ENCODE peak calls at places on chromosome 12, in eight cellular contexts. B, R, T, L, V, Z, I and C are unnamed samples.

GRCh38 chr12:65443038-65443437 is 164.6 kb downstream of the MSRB3 start:
- DNase-seq in B (peak), R (no peak), T (no peak), L (no peak), V (no peak), Z (peak), I (no peak), C (no peak)

GRCh38 chr12:65362231-65362630 is 83.7 kb downstream of the MSRB3 start:
- DNase-seq in B (peak), R (no peak), T (no peak), L (no peak), V (no peak), Z (no peak), I (no peak), C (no peak)

GRCh38 chr12:15151141-15152091 is 69.8 kb downstream of the RERG start:
- DNase-seq in B (no peak), R (peak), T (no peak), L (no peak), V (no peak), Z (peak), I (no peak), C (no peak)

GRCh38 chr12:96513166-96513565 is 23.8 kb downstream of the CFAP54 start:
- DNase-seq in B (no peak), R (no peak), T (no peak), L (no peak), V (no peak), Z (no peak), I (no peak), C (no peak)

GRCh38 chr12:63862187-63863107 is 17.9 kb downstream of the SRGAP1 start:
- DNase-seq in B (peak), R (peak), T (no peak), L (peak), V (no peak), Z (peak), I (no peak), C (no peak)

GRCh38 chr12:101670007-101670671 is 27.3 kb upstream of the CHPT1 start:
- DNase-seq in B (peak), R (peak), T (no peak), L (no peak), V (peak), Z (peak), I (peak), C (no peak)

GRCh38 chr12:88052686-88053085 is 23.5 kb upstream of the C12orf50 start:
- DNase-seq in B (peak), R (peak), T (no peak), L (no peak), V (no peak), Z (peak), I (peak), C (no peak)

GRCh38 chr12:112096070-112096469 is 12.5 kb downstream of the NAA25 start:
- DNase-seq in B (no peak), R (no peak), T (no peak), L (no peak), V (no peak), Z (no peak), I (no peak), C (no peak)

GRCh38 chr12:106093246-106093645 is 45.5 kb downstream of the NUAK1 start:
- DNase-seq in B (no peak), R (no peak), T (no peak), L (no peak), V (no peak), Z (no peak), I (no peak), C (no peak)

GRCh38 chr12:52331833-52332232 is 10.6 kb upstream of the KRT83 start:
- DNase-seq in B (no peak), R (no peak), T (no peak), L (no peak), V (no peak), Z (no peak), I (no peak), C (no peak)

GRCh38 chr12:18320036-18320617 is 58.8 kb downstream of the PIK3C2G start:
- DNase-seq in B (peak), R (peak), T (no peak), L (peak), V (no peak), Z (peak), I (peak), C (no peak)

GRCh38 chr12:52085682-52086180 is 6.2 kb downstream of the SMIM41 start:
- DNase-seq in B (no peak), R (no peak), T (no peak), L (no peak), V (no peak), Z (no peak), I (no peak), C (no peak)

GRCh38 chr12:106301241-106301610 is 1.3 kb upstream of the TCP11L2 start:
- DNase-seq in B (no peak), R (no peak), T (no peak), L (no peak), V (no peak), Z (peak), I (no peak), C (no peak)

GRCh38 chr12:75603475-75603874 is 92.1 kb upstream of the KRR1 start:
- DNase-seq in B (no peak), R (no peak), T (no peak), L (no peak), V (no peak), Z (no peak), I (no peak), C (no peak)

GRCh38 chr12:104063712-104064030 is 660 bp upstream of the HCFC2 start:
- DNase-seq in B (peak), R (no peak), T (no peak), L (no peak), V (no peak), Z (no peak), I (peak), C (no peak)

GRCh38 chr12:3233813-3234212 is 156.6 kb downstream of the TSPAN9 start:
- DNase-seq in B (no peak), R (no peak), T (no peak), L (no peak), V (no peak), Z (no peak), I (no peak), C (no peak)

GRCh38 chr12:62934799-62935674 is at the start of gene PPM1H:
- DNase-seq in B (peak), R (peak), T (no peak), L (peak), V (no peak), Z (peak), I (peak), C (peak)

GRCh38 chr12:119869720-119870119 is 7.4 kb downstream of the CIT start:
- DNase-seq in B (peak), R (no peak), T (no peak), L (no peak), V (no peak), Z (no peak), I (no peak), C (no peak)

GRCh38 chr12:26803552-26803951 is 29.4 kb downstream of the ITPR2 start:
- DNase-seq in B (peak), R (no peak), T (no peak), L (no peak), V (no peak), Z (no peak), I (no peak), C (no peak)

GRCh38 chr12:26226629-26227375 is 31.4 kb downstream of the SSPN start:
- DNase-seq in B (peak), R (peak), T (no peak), L (no peak), V (no peak), Z (no peak), I (peak), C (no peak)

GRCh38 chr12:24496755-24497154 is 452.1 kb downstream of the BCAT1 start:
- DNase-seq in B (no peak), R (no peak), T (no peak), L (no peak), V (no peak), Z (no peak), I (no peak), C (no peak)

GRCh38 chr12:15855646-15856045 is 26.5 kb upstream of the STRAP start:
- DNase-seq in B (no peak), R (no peak), T (no peak), L (no peak), V (no peak), Z (no peak), I (no peak), C (no peak)

GRCh38 chr12:106780010-106780625 is 5.6 kb downstream of the RIC8B start:
- DNase-seq in B (peak), R (peak), T (no peak), L (no peak), V (no peak), Z (peak), I (no peak), C (no peak)

GRCh38 chr12:102429211-102429610 is 51.2 kb downstream of the IGF1 start:
- DNase-seq in B (no peak), R (no peak), T (no peak), L (no peak), V (no peak), Z (no peak), I (no peak), C (no peak)

GRCh38 chr12:131044760-131045381 is 91.2 kb downstream of the ADGRD1 start:
- DNase-seq in B (no peak), R (no peak), T (no peak), L (no peak), V (no peak), Z (no peak), I (no peak), C (no peak)

GRCh38 chr12:54593135-54593534 is 4.7 kb upstream of the PPP1R1A start:
- DNase-seq in B (no peak), R (no peak), T (no peak), L (no peak), V (no peak), Z (no peak), I (no peak), C (no peak)

GRCh38 chr12:45994736-45995135 is 4.4 kb upstream of the SCAF11 start:
- DNase-seq in B (no peak), R (no peak), T (no peak), L (no peak), V (no peak), Z (peak), I (no peak), C (no peak)

GRCh38 chr12:12018454-12018853 is 52.3 kb upstream of the BCL2L14 start:
- DNase-seq in B (peak), R (no peak), T (no peak), L (no peak), V (no peak), Z (peak), I (no peak), C (peak)

GRCh38 chr12:48118491-48118890 is 673 bp upstream of the PFKM start:
- DNase-seq in B (no peak), R (no peak), T (no peak), L (no peak), V (no peak), Z (no peak), I (no peak), C (no peak)

GRCh38 chr12:88314706-88315105 is 172.6 kb downstream of the TMTC3 start:
- DNase-seq in B (no peak), R (no peak), T (no peak), L (no peak), V (no peak), Z (no peak), I (no peak), C (no peak)

GRCh38 chr12:22083167-22083566 is 37.1 kb downstream of the CMAS start:
- DNase-seq in B (peak), R (peak), T (no peak), L (peak), V (no peak), Z (peak), I (no peak), C (no peak)

GRCh38 chr12:132185698-132186097 is 41.4 kb downstream of the NOC4L start:
- DNase-seq in B (no peak), R (no peak), T (no peak), L (no peak), V (peak), Z (no peak), I (no peak), C (no peak)

GRCh38 chr12:11704094-11704493 is 54.6 kb downstream of the ETV6 start:
- DNase-seq in B (no peak), R (no peak), T (no peak), L (no peak), V (no peak), Z (no peak), I (no peak), C (no peak)

GRCh38 chr12:52226446-52226845 is 6.6 kb upstream of the KRT7 start:
- DNase-seq in B (no peak), R (no peak), T (no peak), L (no peak), V (no peak), Z (no peak), I (no peak), C (no peak)

GRCh38 chr12:28872654-28873268 is 276.3 kb upstream of the FAR2 start:
- DNase-seq in B (peak), R (peak), T (no peak), L (peak), V (no peak), Z (peak), I (peak), C (no peak)
- TF ChIP-seq CTCF in B (peak), R (peak), T (peak), L (peak), V (no peak), Z (peak), I (peak), C (peak)

DNA sequence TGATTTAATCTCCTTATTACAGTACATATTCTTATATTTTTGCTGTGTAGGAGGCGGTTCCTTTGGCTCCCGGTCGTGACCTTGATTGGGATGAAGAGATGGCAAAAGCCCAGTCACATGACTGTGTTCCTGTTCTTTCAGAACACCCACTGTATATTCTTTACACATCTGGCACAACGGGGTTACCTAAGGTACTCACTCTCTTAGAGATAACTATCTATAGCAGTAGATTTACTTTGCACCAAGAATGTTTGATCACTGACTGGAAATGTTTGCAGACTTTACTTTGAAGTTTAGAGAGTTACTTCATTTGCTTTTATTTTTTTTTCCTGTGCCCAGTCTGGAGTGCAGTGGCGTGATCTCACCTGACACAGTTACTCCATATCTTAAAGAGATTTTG is 65.2 kb downstream of the ACSS3 start:
- DNase-seq in B (no peak), R (no peak), T (no peak), L (no peak), V (no peak), Z (no peak), I (no peak), C (no peak)
- TF ChIP-seq CTCF in B (no peak), R (no peak), T (no peak), L (no peak), V (no peak), Z (no peak), I (no peak), C (no peak)

GRCh38 chr12:113837528-113838296 is 128.4 kb downstream of the RBM19 start:
- DNase-seq in B (no peak), R (no peak), T (no peak), L (no peak), V (no peak), Z (no peak), I (no peak), C (no peak)
- TF ChIP-seq CTCF in B (peak), R (peak), T (peak), L (no peak), V (no peak), Z (no peak), I (no peak), C (peak)

GRCh38 chr12:5511644-5512584 is 80.0 kb downstream of the NTF3 start:
- DNase-seq in B (peak), R (no peak), T (no peak), L (no peak), V (no peak), Z (peak), I (peak), C (peak)
- TF ChIP-seq CTCF in B (peak), R (no peak), T (peak), L (peak), V (no peak), Z (peak), I (peak), C (no peak)

GRCh38 chr12:91364591-91365184 is 182.1 kb upstream of the DCN start:
- DNase-seq in B (no peak), R (no peak), T (no peak), L (no peak), V (no peak), Z (no peak), I (no peak), C (no peak)

GRCh38 chr12:91367234-91367849 is 184.7 kb upstream of the DCN start:
- DNase-seq in B (peak), R (no peak), T (no peak), L (no peak), V (no peak), Z (peak), I (no peak), C (no peak)

GRCh38 chr12:91357381-91357780 is 174.8 kb upstream of the DCN start:
- DNase-seq in B (no peak), R (peak), T (no peak), L (no peak), V (no peak), Z (no peak), I (no peak), C (no peak)

GRCh38 chr12:91356405-91356804 is 173.8 kb upstream of the DCN start:
- DNase-seq in B (no peak), R (no peak), T (no peak), L (no peak), V (no peak), Z (no peak), I (no peak), C (no peak)

DNA sequence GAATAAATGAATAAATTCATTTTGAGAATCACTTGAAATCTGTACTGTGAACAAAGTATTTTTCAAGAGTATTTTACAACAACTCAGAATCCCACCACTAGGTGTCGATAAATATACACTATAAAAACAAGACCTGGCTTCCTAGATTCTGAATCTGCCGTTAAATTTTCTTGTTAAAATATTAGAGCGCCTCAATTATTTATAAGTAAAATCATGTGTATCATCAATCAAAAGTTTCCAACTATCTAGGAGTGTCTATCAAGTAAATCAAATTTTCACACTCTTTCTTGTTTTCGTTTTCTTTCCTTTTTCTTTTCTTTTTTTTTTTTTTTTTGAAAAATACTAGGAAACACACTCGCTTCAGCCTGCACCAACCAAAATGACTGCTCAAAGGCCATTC is 179.2 kb upstream of the DCN start:
- DNase-seq in B (peak), R (no peak), T (no peak), L (no peak), V (no peak), Z (peak), I (no peak), C (no peak)
- TF ChIP-seq CTCF in B (peak), R (peak), T (peak), L (peak), V (peak), Z (peak), I (peak), C (peak)

GRCh38 chr12:127819066-127819465 is 447.9 kb upstream of the TMEM132C start:
- DNase-seq in B (no peak), R (no peak), T (no peak), L (no peak), V (no peak), Z (no peak), I (no peak), C (no peak)

GRCh38 chr12:127823801-127824200 is 443.2 kb upstream of the TMEM132C start:
- DNase-seq in B (no peak), R (no peak), T (no peak), L (no peak), V (no peak), Z (no peak), I (no peak), C (peak)

GRCh38 chr12:127820846-127821245 is 446.1 kb upstream of the TMEM132C start:
- DNase-seq in B (no peak), R (no peak), T (no peak), L (no peak), V (no peak), Z (no peak), I (no peak), C (peak)

DNA sequence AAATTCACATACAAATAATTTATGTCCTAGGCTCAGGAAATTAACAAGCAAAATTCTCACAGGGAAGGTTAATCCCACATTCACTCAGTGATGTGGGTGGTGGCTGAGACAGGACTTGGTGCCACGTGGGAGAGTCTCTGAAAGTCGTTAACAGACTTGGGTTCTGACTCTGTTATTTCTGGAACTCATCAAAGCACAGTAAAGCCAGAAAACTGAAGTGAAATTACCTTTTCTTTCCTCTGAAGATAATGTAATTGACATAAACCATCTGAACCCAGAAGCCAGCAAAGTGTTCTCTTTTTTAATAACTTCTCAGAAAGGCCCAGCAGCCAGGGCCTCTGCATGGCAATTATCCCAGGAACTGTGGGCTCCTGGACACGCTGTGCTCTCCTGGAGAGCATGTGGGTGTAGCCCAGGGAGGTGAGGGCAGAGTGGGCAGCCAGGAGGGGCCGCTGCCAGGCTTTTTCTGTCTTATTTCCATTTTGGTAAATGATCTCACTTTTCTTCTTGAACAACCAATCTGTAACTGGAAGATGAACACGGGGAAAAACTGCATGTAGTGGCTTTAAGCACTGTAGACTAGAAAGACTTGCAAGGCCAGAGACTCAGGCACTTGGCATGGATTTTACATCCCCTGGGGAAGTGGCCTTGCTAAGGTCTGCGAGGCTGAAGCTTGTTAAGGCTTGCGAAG is 444.1 kb upstream of the TMEM132C start:
- DNase-seq in B (no peak), R (no peak), T (no peak), L (no peak), V (no peak), Z (no peak), I (no peak), C (no peak)
- TF ChIP-seq CTCF in B (no peak), R (no peak), T (no peak), L (no peak), V (no peak), Z (no peak), I (no peak), C (no peak)